ENCODE peak calls at places on chromosome 19, in four cellular contexts. One of them, this sample, is unnamed.

GRCh38 chr19:28519950-28520861 is 692.7 kb downstream of the UQCRFS1 start:
- DNase-seq in heart left ventricle: no peak
- DNase-seq in stomach: no peak
- DNase-seq in pancreas: peak
- DNase-seq in this sample: no peak

GRCh38 chr19:13963603-13964105 is 11.3 kb downstream of the DCAF15 start:
- DNase-seq in pancreas: no peak
- DNase-seq in stomach: no peak
- DNase-seq in heart left ventricle: no peak
- DNase-seq in this sample: no peak

GRCh38 chr19:45809643-45810159 is 5.4 kb downstream of the RSPH6A start:
- DNase-seq in heart left ventricle: no peak
- DNase-seq in pancreas: no peak
- DNase-seq in stomach: no peak
- DNase-seq in this sample: no peak

GRCh38 chr19:51712461-51713081 is 11.2 kb downstream of the HAS1 start:
- DNase-seq in stomach: no peak
- DNase-seq in heart left ventricle: no peak
- DNase-seq in pancreas: no peak
- DNase-seq in this sample: no peak

GRCh38 chr19:2984196-2984490 is 6.8 kb downstream of the TLE6 start:
- DNase-seq in stomach: no peak
- DNase-seq in heart left ventricle: no peak
- DNase-seq in pancreas: no peak
- DNase-seq in this sample: no peak

GRCh38 chr19:31356587-31357314 is 7.5 kb upstream of the TSHZ3 start:
- DNase-seq in pancreas: peak
- DNase-seq in stomach: no peak
- DNase-seq in heart left ventricle: no peak
- DNase-seq in this sample: no peak

GRCh38 chr19:8697671-8698432 is 743 bp downstream of the ACTL9 start:
- DNase-seq in heart left ventricle: no peak
- DNase-seq in pancreas: no peak
- DNase-seq in stomach: no peak
- DNase-seq in this sample: no peak

GRCh38 chr19:11581740-11582139 is 4.3 kb upstream of the ACP5 start:
- DNase-seq in stomach: no peak
- DNase-seq in heart left ventricle: no peak
- DNase-seq in pancreas: no peak
- DNase-seq in this sample: no peak

GRCh38 chr19:18495204-18495911 is 26.5 kb downstream of the ELL start:
- DNase-seq in heart left ventricle: no peak
- DNase-seq in stomach: no peak
- DNase-seq in pancreas: no peak
- DNase-seq in this sample: no peak

GRCh38 chr19:51688665-51689571 is 4.2 kb upstream of the SPACA6 start:
- DNase-seq in stomach: peak
- DNase-seq in heart left ventricle: peak
- DNase-seq in pancreas: peak
- DNase-seq in this sample: peak

GRCh38 chr19:41225238-41226052 is 6.4 kb downstream of the AXL start:
- DNase-seq in stomach: peak
- DNase-seq in heart left ventricle: peak
- DNase-seq in pancreas: peak
- DNase-seq in this sample: peak

GRCh38 chr19:7494416-7495098 is 5.7 kb upstream of the PEX11G start:
- DNase-seq in stomach: peak
- DNase-seq in pancreas: peak
- DNase-seq in heart left ventricle: peak
- DNase-seq in this sample: no peak

DNA sequence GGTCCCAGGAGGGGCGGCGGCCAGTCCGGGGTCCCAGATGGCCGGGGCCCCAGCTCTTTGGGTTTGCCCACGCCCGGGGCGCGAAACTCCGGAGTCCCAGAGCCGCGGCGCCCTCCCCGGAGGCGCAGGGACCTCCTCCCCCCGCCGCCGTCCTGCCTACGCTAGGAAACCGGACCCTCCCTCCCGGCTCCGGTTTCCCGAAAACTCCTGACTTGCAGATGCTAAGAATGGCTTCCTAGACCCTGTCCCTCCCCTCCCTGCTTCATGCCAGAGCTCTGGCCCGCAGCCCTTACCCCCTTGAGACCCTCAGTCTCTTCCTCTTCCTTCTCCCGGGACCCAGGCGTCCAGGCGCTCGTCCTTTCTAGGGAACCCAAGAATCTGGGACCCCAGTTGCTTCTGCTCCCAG is 468 bp upstream of the MYBPC2 start:
- DNase-seq in pancreas: peak
- DNase-seq in heart left ventricle: no peak
- DNase-seq in stomach: no peak
- DNase-seq in this sample: no peak
- H3K4me3 ChIP-seq in pancreas: peak
- H3K4me3 ChIP-seq in heart left ventricle: peak
- H3K4me3 ChIP-seq in stomach: peak
- H3K4me3 ChIP-seq in this sample: no peak

GRCh38 chr19:4516199-4516938 is 1.9 kb downstream of the PLIN4 start:
- DNase-seq in stomach: no peak
- DNase-seq in heart left ventricle: peak
- DNase-seq in pancreas: no peak
- DNase-seq in this sample: no peak
- H3K4me3 ChIP-seq in stomach: peak
- H3K4me3 ChIP-seq in heart left ventricle: peak
- H3K4me3 ChIP-seq in pancreas: no peak
- H3K4me3 ChIP-seq in this sample: no peak

GRCh38 chr19:47716270-47716937 is 3.2 kb downstream of the EHD2 start:
- DNase-seq in stomach: no peak
- DNase-seq in pancreas: no peak
- DNase-seq in heart left ventricle: no peak
- DNase-seq in this sample: no peak

GRCh38 chr19:47719047-47719885 is 6.0 kb downstream of the EHD2 start:
- DNase-seq in stomach: peak
- DNase-seq in heart left ventricle: peak
- DNase-seq in pancreas: peak
- DNase-seq in this sample: peak

GRCh38 chr19:47711652-47712239 is 1.5 kb upstream of the EHD2 start:
- DNase-seq in pancreas: no peak
- DNase-seq in heart left ventricle: no peak
- DNase-seq in stomach: no peak
- DNase-seq in this sample: no peak

GRCh38 chr19:47713046-47714021 is at the start of gene EHD2:
- DNase-seq in heart left ventricle: peak
- DNase-seq in stomach: peak
- DNase-seq in pancreas: peak
- DNase-seq in this sample: peak

DNA sequence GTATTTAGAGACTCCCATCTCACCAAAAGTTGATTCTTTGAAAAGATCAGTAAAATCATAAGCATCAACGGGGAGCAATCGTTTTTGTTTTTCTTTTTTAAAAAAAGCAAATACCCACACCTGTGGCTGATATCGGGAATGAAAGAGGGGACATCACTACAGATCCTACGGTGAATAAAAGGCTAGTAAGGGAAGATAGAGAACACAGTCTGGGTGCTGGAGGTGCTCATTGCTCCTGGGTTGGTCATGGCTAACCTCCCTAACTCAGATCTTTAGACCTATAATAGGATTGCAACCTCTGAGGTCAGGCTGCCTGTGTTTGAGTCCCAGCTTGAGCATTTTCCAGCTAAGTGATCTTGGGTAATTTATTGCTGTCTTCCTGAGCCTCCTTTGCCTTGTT is 1.1 kb downstream of the EHD2 start:
- DNase-seq in stomach: no peak
- DNase-seq in pancreas: no peak
- DNase-seq in heart left ventricle: no peak
- DNase-seq in this sample: no peak
- H3K4me3 ChIP-seq in stomach: peak
- H3K4me3 ChIP-seq in pancreas: no peak
- H3K4me3 ChIP-seq in heart left ventricle: peak
- H3K4me3 ChIP-seq in this sample: peak

DNA sequence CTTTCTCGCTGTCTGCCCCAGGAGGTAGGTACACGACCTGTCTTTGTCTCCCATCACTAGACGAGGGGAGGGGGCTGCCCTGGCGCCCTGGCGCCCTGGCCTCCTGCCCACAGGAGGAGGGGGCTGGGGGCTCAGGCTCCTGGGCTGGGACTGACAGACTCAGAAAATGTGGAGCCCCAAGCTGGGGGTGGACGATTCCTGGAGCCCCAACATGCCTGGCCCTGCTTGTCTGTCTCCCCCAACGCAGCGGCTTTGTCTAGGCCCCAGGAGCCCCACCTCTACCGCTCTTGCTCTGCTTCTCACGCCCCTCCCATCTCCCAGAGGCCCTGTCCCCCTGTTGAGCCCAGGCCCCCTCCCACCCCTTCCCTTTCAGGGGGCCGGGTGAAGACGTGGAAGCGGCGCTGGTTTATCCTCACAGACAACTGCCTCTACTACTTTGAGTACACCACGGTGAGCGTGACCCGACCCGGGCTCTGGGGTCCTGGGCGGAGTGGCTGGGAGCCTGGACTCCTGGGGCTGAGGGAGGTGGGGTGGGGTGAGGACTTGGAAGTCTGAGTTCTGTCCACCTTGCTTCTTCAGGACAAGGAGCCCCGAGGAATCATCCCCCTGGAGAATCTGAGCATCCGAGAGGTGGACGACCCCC is 8.6 kb downstream of the CYTH2 start:
- DNase-seq in heart left ventricle: no peak
- DNase-seq in pancreas: no peak
- DNase-seq in stomach: no peak
- DNase-seq in this sample: no peak
- H3K4me3 ChIP-seq in heart left ventricle: no peak
- H3K4me3 ChIP-seq in pancreas: no peak
- H3K4me3 ChIP-seq in stomach: no peak
- H3K4me3 ChIP-seq in this sample: no peak

DNA sequence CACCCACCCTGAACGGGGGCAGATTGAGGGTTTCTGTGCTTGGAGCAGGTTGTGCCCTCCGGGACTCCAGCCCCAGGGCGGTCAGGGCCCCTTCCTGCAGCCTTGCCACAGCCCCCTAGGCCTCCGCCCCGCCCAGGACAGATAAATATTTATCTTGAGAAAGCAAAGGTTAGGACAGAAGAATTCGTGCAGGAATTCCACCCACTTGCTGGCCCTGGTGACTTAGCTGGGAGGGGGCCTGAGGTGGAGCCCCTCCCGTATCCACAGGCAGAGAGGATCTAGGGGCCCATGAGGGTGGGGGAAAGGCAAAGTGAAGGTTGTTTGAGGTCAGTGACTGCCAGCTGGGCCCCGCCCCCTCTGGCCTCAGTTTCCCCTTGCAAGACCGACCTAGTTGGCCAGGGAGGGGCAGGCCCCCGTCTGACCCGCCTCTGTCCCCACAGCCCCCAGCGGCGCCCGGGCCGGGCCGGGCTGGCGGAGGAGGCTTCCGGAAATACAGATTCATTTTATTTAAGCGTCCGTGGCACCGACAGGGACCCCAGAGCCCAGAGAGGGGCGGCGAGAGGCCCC is 5.2 kb downstream of the MIDN start:
- DNase-seq in stomach: no peak
- DNase-seq in heart left ventricle: no peak
- DNase-seq in pancreas: no peak
- DNase-seq in this sample: no peak
- H3K4me3 ChIP-seq in stomach: peak
- H3K4me3 ChIP-seq in heart left ventricle: peak
- H3K4me3 ChIP-seq in pancreas: no peak
- H3K4me3 ChIP-seq in this sample: peak

GRCh38 chr19:9937001-9937411 is 691 bp upstream of the OLFM2 start:
- DNase-seq in pancreas: no peak
- DNase-seq in stomach: no peak
- DNase-seq in heart left ventricle: no peak
- DNase-seq in this sample: no peak

GRCh38 chr19:9934132-9934950 is 2.0 kb downstream of the OLFM2 start:
- DNase-seq in stomach: peak
- DNase-seq in heart left ventricle: peak
- DNase-seq in pancreas: peak
- DNase-seq in this sample: peak

GRCh38 chr19:9939301-9939913 is 3.1 kb upstream of the OLFM2 start:
- DNase-seq in stomach: no peak
- DNase-seq in heart left ventricle: no peak
- DNase-seq in pancreas: no peak
- DNase-seq in this sample: no peak

GRCh38 chr19:9935409-9936062 is 779 bp downstream of the OLFM2 start:
- DNase-seq in pancreas: no peak
- DNase-seq in heart left ventricle: no peak
- DNase-seq in stomach: no peak
- DNase-seq in this sample: no peak

GRCh38 chr19:9936151-9937000 is at the start of gene OLFM2:
- DNase-seq in heart left ventricle: peak
- DNase-seq in pancreas: no peak
- DNase-seq in stomach: no peak
- DNase-seq in this sample: no peak
- H3K4me3 ChIP-seq in heart left ventricle: peak
- H3K4me3 ChIP-seq in pancreas: no peak
- H3K4me3 ChIP-seq in stomach: peak
- H3K4me3 ChIP-seq in this sample: peak

GRCh38 chr19:347946-348861 is 3.6 kb upstream of the MIER2 start:
- DNase-seq in pancreas: no peak
- DNase-seq in stomach: no peak
- DNase-seq in heart left ventricle: no peak
- DNase-seq in this sample: no peak

GRCh38 chr19:355134-355533 is 10.5 kb upstream of the MIER2 start:
- DNase-seq in pancreas: no peak
- DNase-seq in heart left ventricle: no peak
- DNase-seq in stomach: no peak
- DNase-seq in this sample: no peak

DNA sequence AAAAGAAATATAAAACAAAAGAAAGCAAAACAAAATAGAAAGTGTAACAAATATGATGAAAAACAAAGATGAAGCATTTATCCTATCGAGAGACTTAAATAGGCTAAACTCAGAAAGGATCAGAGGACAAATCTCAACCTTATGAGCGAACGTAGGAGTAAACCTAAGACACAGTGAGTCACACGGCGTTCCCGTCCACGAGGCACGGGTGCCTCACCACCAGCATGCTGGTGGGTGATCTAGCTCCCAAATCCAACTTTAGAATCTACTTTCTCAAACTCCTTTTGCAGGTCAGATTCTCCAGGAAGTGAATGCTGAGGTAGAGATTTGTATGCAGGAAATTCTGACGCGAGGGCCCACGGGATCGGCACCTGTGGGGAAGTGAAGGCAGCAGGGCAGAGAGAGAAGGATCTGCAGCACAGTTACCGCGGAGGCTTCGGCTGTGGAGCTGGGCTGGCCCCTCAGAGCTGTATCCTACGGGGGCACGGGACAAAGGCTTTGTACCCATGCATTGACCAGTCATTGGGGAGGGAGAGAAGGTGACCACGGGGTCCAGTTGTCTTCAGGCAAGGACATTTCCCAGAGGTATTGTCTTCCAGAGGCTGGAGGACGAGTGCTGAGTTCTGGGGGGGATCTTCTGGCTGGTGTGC is 7.5 kb upstream of the MIER2 start:
- DNase-seq in stomach: no peak
- DNase-seq in heart left ventricle: no peak
- DNase-seq in pancreas: no peak
- DNase-seq in this sample: no peak
- H3K4me3 ChIP-seq in stomach: no peak
- H3K4me3 ChIP-seq in heart left ventricle: no peak
- H3K4me3 ChIP-seq in pancreas: no peak
- H3K4me3 ChIP-seq in this sample: no peak

GRCh38 chr19:43631491-43631890 is 8.2 kb downstream of the CADM4 start:
- DNase-seq in pancreas: no peak
- DNase-seq in stomach: no peak
- DNase-seq in heart left ventricle: no peak
- DNase-seq in this sample: no peak
- H3K4me3 ChIP-seq in pancreas: no peak
- H3K4me3 ChIP-seq in stomach: no peak
- H3K4me3 ChIP-seq in heart left ventricle: no peak
- H3K4me3 ChIP-seq in this sample: no peak

GRCh38 chr19:38596057-38596981 is 21.4 kb downstream of the MAP4K1 start:
- DNase-seq in pancreas: peak
- DNase-seq in heart left ventricle: no peak
- DNase-seq in stomach: peak
- DNase-seq in this sample: peak
- H3K4me3 ChIP-seq in pancreas: peak
- H3K4me3 ChIP-seq in heart left ventricle: no peak
- H3K4me3 ChIP-seq in stomach: peak
- H3K4me3 ChIP-seq in this sample: no peak

This sample was measured in lung.